ENCODE peak calls at places on chromosomes 11 and 22, in six cellular contexts. W is SK-N-SH, Q is HepG2, P is H1, N is GM23248, I is neural progenitor cell. R is an unnamed sample. For H4K20me1, the result is how much of the 10 kb centered on the place peaks cover.

GRCh38 chr22:32203181-32204105 is 1.4 kb downstream of the RFPL2 start:
- DNase-seq in W (peak), Q (no peak), P (peak), N (no peak), I (no peak), R (peak)

GRCh38 chr11:6657346-6657745 is 1.7 kb upstream of the DCHS1 start:
- DNase-seq in W (no peak), Q (no peak), P (no peak), N (peak), I (no peak), R (no peak)

GRCh38 chr22:20550851-20551744 is 43.7 kb downstream of the MED15 start:
- DNase-seq in W (no peak), Q (no peak), P (no peak), N (peak), I (peak), R (peak)

GRCh38 chr22:36156119-36156514 is 4.4 kb downstream of the APOL3 start:
- DNase-seq in W (no peak), Q (no peak), P (no peak), N (peak), I (no peak), R (no peak)

GRCh38 chr11:60871378-60872061 is 4.2 kb downstream of the ZP1 start:
- DNase-seq in W (peak), Q (no peak), P (no peak), N (peak), I (no peak), R (peak)

GRCh38 chr11:126963603-126964353 is 36.8 kb downstream of the KIRREL3 start:
- DNase-seq in W (no peak), Q (no peak), P (no peak), N (peak), I (no peak), R (no peak)

GRCh38 chr11:82927264-82927880 is 25.8 kb downstream of the DDIAS start:
- DNase-seq in W (peak), Q (peak), P (no peak), N (peak), I (peak), R (peak)

GRCh38 chr22:25032066-25032465 is 79.5 kb downstream of the KIAA1671 start:
- DNase-seq in W (no peak), Q (no peak), P (no peak), N (no peak), I (no peak), R (peak)

GRCh38 chr11:16860632-16861031 is 122.2 kb downstream of the C11orf58 start:
- DNase-seq in W (no peak), Q (no peak), P (no peak), N (no peak), I (no peak), R (no peak)

GRCh38 chr11:2794947-2795346 is 90.6 kb downstream of the CDKN1C start:
- DNase-seq in W (no peak), Q (no peak), P (no peak), N (no peak), I (no peak), R (peak)

GRCh38 chr11:9808943-9809342 is 145.1 kb downstream of the SWAP70 start:
- DNase-seq in W (no peak), Q (peak), P (no peak), N (no peak), I (peak), R (no peak)

GRCh38 chr11:35619754-35620640 is 1.7 kb downstream of the FJX1 start:
- DNase-seq in W (peak), Q (peak), P (peak), N (no peak), I (peak), R (peak)

GRCh38 chr22:31253949-31254348 is 38.3 kb downstream of the PIK3IP1 start:
- DNase-seq in W (no peak), Q (peak), P (no peak), N (no peak), I (no peak), R (no peak)

GRCh38 chr11:45794169-45794568 is 10.8 kb upstream of the SLC35C1 start:
- DNase-seq in W (no peak), Q (no peak), P (peak), N (no peak), I (no peak), R (no peak)
- H2AFZ ChIP-seq in W (no peak), Q (no peak), P (no peak), N (no peak), I (no peak), R (no peak)

GRCh38 chr11:80473562-80473961 is 1032.7 kb upstream of the TENM4 start:
- DNase-seq in W (no peak), Q (no peak), P (no peak), N (no peak), I (no peak), R (no peak)
- H4K20me1 ChIP-seq in W (under half), Q (under half), P (under half), N (under half), I (under half), R (under half)

DNA sequence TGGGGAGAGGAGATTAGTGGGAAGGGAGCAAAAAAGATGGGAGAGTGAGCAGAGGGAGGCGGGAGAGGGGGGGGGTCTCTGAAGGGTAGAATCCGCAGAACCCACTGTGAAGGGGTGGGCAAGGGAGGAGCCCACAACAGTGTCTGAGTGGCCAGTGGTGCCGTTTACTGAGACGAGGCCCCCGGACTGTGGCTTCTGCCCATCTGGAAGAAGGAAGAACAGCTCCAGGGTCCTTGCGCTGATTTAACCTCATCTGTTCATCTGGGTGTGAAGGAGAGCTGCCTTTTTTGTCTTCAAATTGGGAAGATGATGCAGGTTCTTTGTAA is 45.7 kb upstream of the ANO1 start:
- DNase-seq in W (no peak), Q (no peak), P (no peak), N (no peak), I (no peak), R (no peak)
- H3K4me2 ChIP-seq in W (no peak), Q (no peak), P (no peak), N (no peak), I (no peak), R (no peak)

DNA sequence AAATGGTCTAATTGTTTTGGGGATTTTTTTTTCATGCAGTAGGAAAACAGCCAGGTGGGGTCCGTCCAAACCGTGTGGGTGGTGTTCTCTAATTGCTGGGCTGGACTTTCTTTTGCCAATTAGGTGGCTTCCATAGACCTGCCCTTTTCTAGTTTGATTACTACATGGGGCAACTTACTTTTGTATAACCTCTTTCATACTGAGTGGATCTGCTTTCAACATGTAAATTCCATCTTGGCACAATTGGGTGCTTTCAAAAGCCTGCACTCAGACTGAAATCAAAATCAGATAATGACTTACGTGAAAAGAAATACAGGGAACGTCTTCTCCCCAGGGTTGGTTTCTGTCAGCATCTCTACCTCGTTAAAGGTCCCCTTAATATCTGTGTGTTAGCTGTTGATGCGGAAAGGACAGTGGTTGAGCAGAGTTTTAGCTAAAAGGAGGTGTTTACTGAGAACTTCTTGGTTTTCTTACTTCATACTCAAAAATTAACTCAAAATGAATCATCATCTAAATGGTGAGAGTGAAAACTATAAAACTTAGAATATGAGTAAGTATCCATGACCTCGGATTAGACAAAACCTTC is 72.1 kb downstream of the BARX2 start:
- DNase-seq in W (no peak), Q (no peak), P (no peak), N (no peak), I (no peak), R (no peak)
- H2AFZ ChIP-seq in W (no peak), Q (no peak), P (no peak), N (no peak), I (no peak), R (no peak)

DNA sequence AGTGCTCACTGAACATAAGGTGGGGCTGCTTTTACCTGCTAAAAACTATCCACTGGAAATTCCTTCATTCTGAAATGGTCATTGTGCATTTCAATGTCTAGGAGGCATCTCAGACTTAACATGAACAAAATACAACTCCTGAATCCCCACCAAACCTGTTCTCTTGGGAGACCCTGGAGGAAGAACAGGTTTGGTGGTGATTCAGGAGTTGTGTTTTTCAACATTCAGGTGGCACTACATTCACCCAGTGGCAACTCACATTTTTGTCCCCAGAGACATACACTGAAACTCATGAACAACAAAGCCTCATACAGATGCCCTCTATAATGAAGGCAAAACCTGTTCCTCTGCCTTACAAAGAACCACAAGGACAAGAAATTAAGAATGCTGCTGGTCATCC is 64.3 kb upstream of the CYP2D6 start:
- DNase-seq in W (no peak), Q (no peak), P (no peak), N (no peak), I (no peak), R (no peak)
- H4K20me1 ChIP-seq in W (under half), Q (under half), P (under half), N (under half), I (half or more), R (half or more)

GRCh38 chr11:66864172-66864901 is 7.5 kb downstream of the LRFN4 start:
- DNase-seq in W (no peak), Q (no peak), P (no peak), N (no peak), I (no peak), R (peak)
- H3K4me2 ChIP-seq in W (no peak), Q (no peak), P (no peak), N (no peak), I (no peak), R (no peak)

DNA sequence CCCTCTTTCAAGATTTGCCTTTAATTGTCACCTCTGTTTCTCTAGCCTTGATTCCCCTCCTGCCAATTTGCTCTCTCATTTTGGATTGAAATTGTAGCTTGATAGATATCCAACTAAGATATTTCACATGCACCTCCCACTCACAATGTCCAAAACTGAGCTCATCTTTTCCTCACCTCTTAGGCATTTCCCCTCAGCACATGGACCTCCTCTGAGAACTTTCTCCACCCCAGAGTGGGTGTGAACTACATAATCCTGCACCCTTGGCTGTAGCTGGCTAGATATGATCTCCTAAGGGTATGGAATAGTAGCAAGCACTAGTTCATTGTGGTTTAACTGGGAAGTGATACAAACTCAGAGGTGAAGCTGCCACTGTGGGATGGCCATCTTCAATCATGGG is 91.5 kb upstream of the SESN3 start:
- DNase-seq in W (no peak), Q (no peak), P (no peak), N (peak), I (no peak), R (peak)
- H2AFZ ChIP-seq in W (no peak), Q (no peak), P (no peak), N (no peak), I (no peak), R (no peak)

DNA sequence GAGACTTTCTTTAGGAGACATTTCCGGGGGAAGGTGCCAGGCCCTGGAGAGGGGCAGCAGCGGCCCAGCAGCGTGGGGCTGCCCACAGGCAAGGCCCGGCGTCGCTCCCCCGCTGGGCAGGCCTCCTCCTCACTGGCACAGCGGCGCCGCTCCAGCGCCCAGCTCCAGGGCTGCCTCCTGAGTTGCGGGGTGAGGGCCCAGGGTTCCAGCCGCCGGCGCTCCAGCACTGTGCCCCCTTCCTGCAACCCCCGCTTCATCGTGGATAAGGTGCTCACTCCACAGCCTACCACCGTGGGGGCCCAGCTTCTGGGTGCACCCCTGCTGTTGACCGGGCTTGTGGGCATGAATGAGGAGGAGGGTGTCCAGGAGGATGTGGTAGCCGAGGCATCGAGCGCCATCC is 15.2 kb upstream of the MDK start:
- DNase-seq in W (no peak), Q (no peak), P (no peak), N (no peak), I (no peak), R (no peak)
- H4K20me1 ChIP-seq in W (under half), Q (under half), P (under half), N (under half), I (half or more), R (under half)

GRCh38 chr11:67024410-67024809 is 1.5 kb downstream of the SYT12 start:
- DNase-seq in W (no peak), Q (no peak), P (no peak), N (no peak), I (no peak), R (peak)
- H3K4me2 ChIP-seq in W (no peak), Q (no peak), P (no peak), N (no peak), I (no peak), R (peak)

R was measured in osteoblast.